ENCODE peak calls at places on chromosomes 5 and 9, in five cellular contexts. One of them, this sample, is unnamed.
A peak's percentile ranks its signal among the peaks of the same experiment; 100 is the strongest.

GRCh38 chr5:176501333-176501732 is 35.9 kb downstream of the RNF44 start:
- DNase-seq in effector memory CD4-positive, alpha-beta T cell: no peak
- DNase-seq in fibroblast of the aortic adventitia: peak; percentile 91
- DNase-seq in brain microvascular endothelial cell: peak; percentile 26
- DNase-seq in GM13976: no peak
- DNase-seq in this sample: peak; percentile 88

GRCh38 chr9:93114169-93114983 is 18.4 kb downstream of the CARD19 start:
- DNase-seq in effector memory CD4-positive, alpha-beta T cell: no peak
- DNase-seq in fibroblast of the aortic adventitia: no peak
- DNase-seq in brain microvascular endothelial cell: no peak
- DNase-seq in GM13976: no peak
- DNase-seq in this sample: no peak

GRCh38 chr5:116340799-116341198 is 233.8 kb downstream of the SEMA6A start:
- DNase-seq in effector memory CD4-positive, alpha-beta T cell: no peak
- DNase-seq in fibroblast of the aortic adventitia: no peak
- DNase-seq in brain microvascular endothelial cell: no peak
- DNase-seq in GM13976: no peak
- DNase-seq in this sample: no peak

GRCh38 chr5:175610381-175610780 is 47.5 kb upstream of the HRH2 start:
- DNase-seq in effector memory CD4-positive, alpha-beta T cell: no peak
- DNase-seq in fibroblast of the aortic adventitia: no peak
- DNase-seq in brain microvascular endothelial cell: no peak
- DNase-seq in GM13976: no peak
- DNase-seq in this sample: no peak

GRCh38 chr5:145787996-145788395 is 47.1 kb downstream of the PRELID2 start:
- DNase-seq in effector memory CD4-positive, alpha-beta T cell: no peak
- DNase-seq in fibroblast of the aortic adventitia: peak; percentile 25
- DNase-seq in brain microvascular endothelial cell: no peak
- DNase-seq in GM13976: no peak
- DNase-seq in this sample: no peak

GRCh38 chr5:143659614-143660238 is 152.2 kb upstream of the HMHB1 start:
- DNase-seq in effector memory CD4-positive, alpha-beta T cell: no peak
- DNase-seq in fibroblast of the aortic adventitia: no peak
- DNase-seq in brain microvascular endothelial cell: no peak
- DNase-seq in GM13976: no peak
- DNase-seq in this sample: no peak

GRCh38 chr5:136174021-136174659 is 18.8 kb downstream of the SMIM32 start:
- DNase-seq in effector memory CD4-positive, alpha-beta T cell: no peak
- DNase-seq in fibroblast of the aortic adventitia: peak; percentile 81
- DNase-seq in brain microvascular endothelial cell: peak; percentile 53
- DNase-seq in GM13976: peak; percentile 43
- DNase-seq in this sample: peak; percentile 78

GRCh38 chr9:75123696-75124095 is 35.4 kb downstream of the OSTF1 start:
- DNase-seq in effector memory CD4-positive, alpha-beta T cell: no peak
- DNase-seq in fibroblast of the aortic adventitia: no peak
- DNase-seq in brain microvascular endothelial cell: no peak
- DNase-seq in GM13976: no peak
- DNase-seq in this sample: no peak

GRCh38 chr5:125160787-125161502 is 414.5 kb upstream of the ZNF608 start:
- DNase-seq in effector memory CD4-positive, alpha-beta T cell: no peak
- DNase-seq in fibroblast of the aortic adventitia: peak; percentile 20
- DNase-seq in brain microvascular endothelial cell: no peak
- DNase-seq in GM13976: no peak
- DNase-seq in this sample: no peak

GRCh38 chr9:76200730-76201129 is 193.5 kb downstream of the RFK start:
- DNase-seq in effector memory CD4-positive, alpha-beta T cell: no peak
- DNase-seq in fibroblast of the aortic adventitia: no peak
- DNase-seq in brain microvascular endothelial cell: no peak
- DNase-seq in GM13976: no peak
- DNase-seq in this sample: no peak

GRCh38 chr5:32612134-32612888 is 27.0 kb downstream of the SUB1 start:
- DNase-seq in effector memory CD4-positive, alpha-beta T cell: no peak
- DNase-seq in fibroblast of the aortic adventitia: peak; percentile 61
- DNase-seq in brain microvascular endothelial cell: peak; percentile 31
- DNase-seq in GM13976: no peak
- DNase-seq in this sample: peak; percentile 21

GRCh38 chr5:31682847-31683246 is 43.9 kb downstream of the PDZD2 start:
- DNase-seq in effector memory CD4-positive, alpha-beta T cell: no peak
- DNase-seq in fibroblast of the aortic adventitia: no peak
- DNase-seq in brain microvascular endothelial cell: no peak
- DNase-seq in GM13976: no peak
- DNase-seq in this sample: no peak

GRCh38 chr9:655875-656274 is 185.6 kb upstream of the DMRT1 start:
- DNase-seq in effector memory CD4-positive, alpha-beta T cell: no peak
- DNase-seq in fibroblast of the aortic adventitia: peak; percentile 48
- DNase-seq in brain microvascular endothelial cell: peak; percentile 6
- DNase-seq in GM13976: no peak
- DNase-seq in this sample: peak; percentile 30

GRCh38 chr5:54701179-54701578 is 183.6 kb downstream of the SNX18 start:
- DNase-seq in effector memory CD4-positive, alpha-beta T cell: no peak
- DNase-seq in fibroblast of the aortic adventitia: peak; percentile 95
- DNase-seq in brain microvascular endothelial cell: peak; percentile 88
- DNase-seq in GM13976: no peak
- DNase-seq in this sample: peak; percentile 92

GRCh38 chr5:761206-761771 is 23.2 kb downstream of the ZDHHC11B start:
- DNase-seq in effector memory CD4-positive, alpha-beta T cell: no peak
- DNase-seq in fibroblast of the aortic adventitia: no peak
- DNase-seq in brain microvascular endothelial cell: no peak
- DNase-seq in GM13976: no peak
- DNase-seq in this sample: no peak

GRCh38 chr9:131030978-131031641 is 22.1 kb downstream of the LAMC3 start:
- DNase-seq in effector memory CD4-positive, alpha-beta T cell: no peak
- DNase-seq in fibroblast of the aortic adventitia: no peak
- DNase-seq in brain microvascular endothelial cell: no peak
- DNase-seq in GM13976: no peak
- DNase-seq in this sample: no peak

This sample was measured in GM23248.